ENCODE peak calls at places on chromosome 6, in four cellular contexts. One of them, this sample, is unnamed.

GRCh38 chr6:36908758-36909157 is 23.0 kb downstream of the C6orf89 start:
- DNase-seq in iPS-NIHi11: no peak
- DNase-seq in left ventricle myocardium inferior: no peak
- DNase-seq in stimulated activated CD8-positive, alpha-beta memory T cell treated with anti-CD3 and anti-CD28 coated beads, Interleukin-12 subunit alpha, Interleukin-12 subunit beta, amount 100 ng/mL, for 1 hour: no peak
- DNase-seq in this sample: no peak

GRCh38 chr6:16999486-17000436 is 102.1 kb upstream of the STMND1 start:
- DNase-seq in iPS-NIHi11: no peak
- DNase-seq in left ventricle myocardium inferior: no peak
- DNase-seq in stimulated activated CD8-positive, alpha-beta memory T cell treated with anti-CD3 and anti-CD28 coated beads, Interleukin-12 subunit alpha, Interleukin-12 subunit beta, amount 100 ng/mL, for 1 hour: no peak
- DNase-seq in this sample: no peak

GRCh38 chr6:95576621-95577316 is 566 bp upstream of the MANEA start:
- DNase-seq in iPS-NIHi11: no peak
- DNase-seq in left ventricle myocardium inferior: no peak
- DNase-seq in stimulated activated CD8-positive, alpha-beta memory T cell treated with anti-CD3 and anti-CD28 coated beads, Interleukin-12 subunit alpha, Interleukin-12 subunit beta, amount 100 ng/mL, for 1 hour: no peak
- DNase-seq in this sample: no peak

GRCh38 chr6:93293399-93294271 is 125.7 kb downstream of the EPHA7 start:
- DNase-seq in iPS-NIHi11: no peak
- DNase-seq in left ventricle myocardium inferior: no peak
- DNase-seq in stimulated activated CD8-positive, alpha-beta memory T cell treated with anti-CD3 and anti-CD28 coated beads, Interleukin-12 subunit alpha, Interleukin-12 subunit beta, amount 100 ng/mL, for 1 hour: no peak
- DNase-seq in this sample: no peak

GRCh38 chr6:18110160-18110559 is 12.3 kb downstream of the NHLRC1 start:
- DNase-seq in iPS-NIHi11: no peak
- DNase-seq in left ventricle myocardium inferior: no peak
- DNase-seq in stimulated activated CD8-positive, alpha-beta memory T cell treated with anti-CD3 and anti-CD28 coated beads, Interleukin-12 subunit alpha, Interleukin-12 subunit beta, amount 100 ng/mL, for 1 hour: no peak
- DNase-seq in this sample: no peak

GRCh38 chr6:17156966-17157365 is 55.1 kb downstream of the STMND1 start:
- DNase-seq in iPS-NIHi11: no peak
- DNase-seq in left ventricle myocardium inferior: no peak
- DNase-seq in stimulated activated CD8-positive, alpha-beta memory T cell treated with anti-CD3 and anti-CD28 coated beads, Interleukin-12 subunit alpha, Interleukin-12 subunit beta, amount 100 ng/mL, for 1 hour: no peak
- DNase-seq in this sample: no peak

GRCh38 chr6:140966676-140967075 is 1166.0 kb upstream of the GJE1 start:
- DNase-seq in iPS-NIHi11: no peak
- DNase-seq in left ventricle myocardium inferior: no peak
- DNase-seq in stimulated activated CD8-positive, alpha-beta memory T cell treated with anti-CD3 and anti-CD28 coated beads, Interleukin-12 subunit alpha, Interleukin-12 subunit beta, amount 100 ng/mL, for 1 hour: no peak
- DNase-seq in this sample: no peak

GRCh38 chr6:87341899-87342298 is 2.7 kb upstream of the C6orf163 start:
- DNase-seq in iPS-NIHi11: no peak
- DNase-seq in left ventricle myocardium inferior: no peak
- DNase-seq in stimulated activated CD8-positive, alpha-beta memory T cell treated with anti-CD3 and anti-CD28 coated beads, Interleukin-12 subunit alpha, Interleukin-12 subunit beta, amount 100 ng/mL, for 1 hour: no peak
- DNase-seq in this sample: no peak